ENCODE peak calls at places on chromosomes 13 and 19, in eight cellular contexts. J, W, H, X, B, P, N and U are unnamed samples.
A peak's percentile ranks its signal among the peaks of the same experiment; 100 is the strongest.

GRCh38 chr19:2805261-2805900 is 14.3 kb upstream of the ZNF554 start:
- DNase-seq in J (no peak), W (no peak), H (no peak), X (no peak), B (no peak), P (no peak), N (no peak), U (no peak)

GRCh38 chr13:27821566-27821965 is 29.3 kb downstream of the GSX1 start:
- DNase-seq in J (no peak), W (no peak), H (no peak), X (no peak), B (no peak), P (no peak), N (no peak), U (no peak)

GRCh38 chr19:58511353-58512208 is at the start of gene SLC27A5:
- DNase-seq in J (no peak), W (no peak), H (no peak), X (no peak), B (no peak), P (no peak), N (no peak), U (no peak)

GRCh38 chr13:28753208-28753892 is 34.6 kb upstream of the SLC46A3 start:
- DNase-seq in J (peak; percentile 56), W (peak; percentile 86), H (peak; percentile 93), X (no peak), B (peak; percentile 92), P (no peak), N (no peak), U (peak; percentile 90)

GRCh38 chr13:93420887-93421286 is 194.3 kb downstream of the GPC6 start:
- DNase-seq in J (no peak), W (no peak), H (no peak), X (no peak), B (no peak), P (no peak), N (no peak), U (no peak)

GRCh38 chr19:28217064-28217463 is 995.9 kb downstream of the UQCRFS1 start:
- DNase-seq in J (no peak), W (no peak), H (no peak), X (no peak), B (no peak), P (no peak), N (no peak), U (no peak)

GRCh38 chr19:8397746-8398721 is 7.9 kb downstream of the RAB11B start:
- DNase-seq in J (no peak), W (no peak), H (no peak), X (no peak), B (no peak), P (no peak), N (no peak), U (no peak)

GRCh38 chr19:3196064-3196932 is 10.6 kb downstream of the NCLN start:
- DNase-seq in J (no peak), W (no peak), H (no peak), X (no peak), B (no peak), P (no peak), N (no peak), U (no peak)

GRCh38 chr13:96552523-96552922 is 441.8 kb downstream of the OXGR1 start:
- DNase-seq in J (no peak), W (no peak), H (no peak), X (no peak), B (no peak), P (no peak), N (no peak), U (no peak)

GRCh38 chr13:33274264-33274663 is 11.3 kb downstream of the STARD13 start:
- DNase-seq in J (no peak), W (no peak), H (no peak), X (no peak), B (no peak), P (no peak), N (no peak), U (no peak)

GRCh38 chr19:11422163-11423068 is 3.3 kb upstream of the RGL3 start:
- DNase-seq in J (peak; percentile 88), W (peak; percentile 93), H (no peak), X (peak; percentile 64), B (peak; percentile 55), P (no peak), N (peak; percentile 87), U (peak; percentile 81)

GRCh38 chr13:93169980-93170379 is 56.6 kb upstream of the GPC6 start:
- DNase-seq in J (no peak), W (no peak), H (peak; percentile 94), X (no peak), B (no peak), P (no peak), N (peak; percentile 4), U (peak; percentile 21)

GRCh38 chr13:37058801-37059135 is 720 bp downstream of the SUPT20H start:
- DNase-seq in J (no peak), W (no peak), H (no peak), X (peak; percentile 45), B (no peak), P (no peak), N (peak; percentile 29), U (peak; percentile 41)

GRCh38 chr19:35557539-35558399 is 5.7 kb downstream of the ATP4A start:
- DNase-seq in J (peak; percentile 74), W (peak; percentile 71), H (no peak), X (peak; percentile 13), B (peak; percentile 58), P (no peak), N (peak; percentile 56), U (peak; percentile 74)

GRCh38 chr19:1163934-1164683 is 10.0 kb downstream of the SBNO2 start:
- DNase-seq in J (peak; percentile 47), W (no peak), H (no peak), X (no peak), B (no peak), P (no peak), N (no peak), U (no peak)

GRCh38 chr13:46359731-46360130 is 27.3 kb downstream of the RUBCNL start:
- DNase-seq in J (no peak), W (no peak), H (no peak), X (no peak), B (no peak), P (no peak), N (no peak), U (peak; percentile 76)

GRCh38 chr19:5114713-5115112 is 145.8 kb downstream of the KDM4B start:
- DNase-seq in J (no peak), W (no peak), H (no peak), X (no peak), B (no peak), P (no peak), N (no peak), U (no peak)

GRCh38 chr19:18776288-18776594 is 14.9 kb downstream of the COMP start:
- DNase-seq in J (no peak), W (no peak), H (peak; percentile 75), X (no peak), B (no peak), P (no peak), N (no peak), U (peak; percentile 77)

GRCh38 chr13:23322353-23323336 is 110.9 kb downstream of the SACS start:
- DNase-seq in J (no peak), W (no peak), H (no peak), X (no peak), B (no peak), P (no peak), N (no peak), U (no peak)